ENCODE peak calls at places on chromosomes 7 and 10, in seven cellular contexts. G is adipocyte, J is RWPE2, B is thoracic aorta, L is fibroblast of lung, I is psoas muscle, F is ovary. P is an unnamed sample. For H3K4me1, the result is how much of the 10 kb centered on the place peaks cover.

GRCh38 chr10:133173860-133174523 is 14.0 kb downstream of the KNDC1 start:
- DNase-seq in G (no peak), J (no peak), B (no peak), L (no peak), I (no peak), F (no peak), P (no peak)

GRCh38 chr10:110335314-110336064 is 30.8 kb upstream of the SMNDC1 start:
- DNase-seq in G (no peak), J (no peak), B (no peak), L (no peak), I (no peak), F (no peak), P (no peak)

GRCh38 chr10:63618552-63618951 is 97.4 kb downstream of the REEP3 start:
- DNase-seq in G (no peak), J (no peak), B (no peak), L (no peak), I (no peak), F (no peak), P (no peak)

GRCh38 chr10:23095966-23096813 is 811 bp downstream of the MSRB2 start:
- DNase-seq in G (peak), J (no peak), B (peak), L (peak), I (peak), F (peak), P (no peak)

GRCh38 chr10:58618158-58618676 is 105.5 kb downstream of the BICC1 start:
- DNase-seq in G (no peak), J (no peak), B (no peak), L (no peak), I (no peak), F (no peak), P (no peak)

GRCh38 chr10:15361131-15361530 is 10.0 kb downstream of the FAM171A1 start:
- DNase-seq in G (no peak), J (no peak), B (no peak), L (no peak), I (no peak), F (no peak), P (no peak)

GRCh38 chr7:27098493-27099223 is 2.9 kb upstream of the HOXA1 start:
- DNase-seq in G (no peak), J (no peak), B (no peak), L (peak), I (no peak), F (no peak), P (no peak)

GRCh38 chr10:15715619-15716227 is 4.0 kb downstream of the ITGA8 start:
- DNase-seq in G (peak), J (no peak), B (no peak), L (no peak), I (no peak), F (no peak), P (no peak)

GRCh38 chr10:125795111-125795510 is 19.5 kb upstream of the MMP21 start:
- DNase-seq in G (no peak), J (no peak), B (no peak), L (no peak), I (no peak), F (no peak), P (no peak)

GRCh38 chr7:54076619-54077018 is 465.6 kb upstream of the VSTM2A start:
- DNase-seq in G (no peak), J (no peak), B (no peak), L (no peak), I (no peak), F (no peak), P (no peak)

GRCh38 chr10:78981970-78982281 is 86.8 kb upstream of the ZMIZ1 start:
- DNase-seq in G (no peak), J (no peak), B (no peak), L (peak), I (no peak), F (no peak), P (no peak)

GRCh38 chr10:53619678-53620077 is 847.1 kb upstream of the MBL2 start:
- DNase-seq in G (no peak), J (peak), B (no peak), L (peak), I (no peak), F (no peak), P (no peak)

GRCh38 chr10:114491933-114492332 is 87.6 kb upstream of the AFAP1L2 start:
- DNase-seq in G (no peak), J (no peak), B (no peak), L (peak), I (no peak), F (peak), P (no peak)

GRCh38 chr10:128130051-128130450 is 3.8 kb upstream of the MKI67 start:
- DNase-seq in G (peak), J (no peak), B (no peak), L (peak), I (no peak), F (no peak), P (no peak)

GRCh38 chr7:157573244-157573643 is 236.4 kb downstream of the DNAJB6 start:
- DNase-seq in G (no peak), J (no peak), B (no peak), L (no peak), I (no peak), F (no peak), P (no peak)

GRCh38 chr10:63468947-63469346 is 3.2 kb upstream of the JMJD1C start:
- DNase-seq in G (no peak), J (no peak), B (no peak), L (no peak), I (no peak), F (no peak), P (no peak)

GRCh38 chr10:15627617-15628196 is 92.0 kb downstream of the ITGA8 start:
- DNase-seq in G (no peak), J (no peak), B (no peak), L (peak), I (no peak), F (no peak), P (no peak)

GRCh38 chr10:113158183-113158582 is 208.1 kb downstream of the TCF7L2 start:
- DNase-seq in G (peak), J (no peak), B (no peak), L (peak), I (no peak), F (no peak), P (no peak)

GRCh38 chr7:37833107-37833817 is 15.1 kb upstream of the NME8 start:
- DNase-seq in G (peak), J (no peak), B (no peak), L (peak), I (peak), F (peak), P (no peak)

GRCh38 chr10:65940105-65940504 is 985.7 kb upstream of the LRRTM3 start:
- DNase-seq in G (no peak), J (no peak), B (no peak), L (no peak), I (no peak), F (no peak), P (no peak)

GRCh38 chr10:98332623-98333269 is 64.8 kb upstream of the LOXL4 start:
- DNase-seq in G (no peak), J (no peak), B (no peak), L (no peak), I (no peak), F (no peak), P (no peak)

GRCh38 chr7:151925446-151926335 is 30.6 kb upstream of the GALNTL5 start:
- DNase-seq in G (no peak), J (no peak), B (no peak), L (no peak), I (peak), F (no peak), P (no peak)

GRCh38 chr7:140222797-140223196 is 46.0 kb upstream of the KDM7A start:
- DNase-seq in G (no peak), J (no peak), B (no peak), L (no peak), I (no peak), F (no peak), P (no peak)

GRCh38 chr10:3192856-3193635 is 20.5 kb upstream of the PITRM1 start:
- DNase-seq in G (peak), J (no peak), B (no peak), L (peak), I (no peak), F (peak), P (no peak)

GRCh38 chr10:119198438-119198837 is 8.9 kb upstream of the GRK5 start:
- DNase-seq in G (no peak), J (no peak), B (no peak), L (no peak), I (no peak), F (no peak), P (no peak)

GRCh38 chr10:97863808-97864207 is 14.2 kb downstream of the GOLGA7B start:
- DNase-seq in G (no peak), J (no peak), B (no peak), L (no peak), I (no peak), F (no peak), P (no peak)

GRCh38 chr10:71715860-71716259 is 3.7 kb downstream of the C10orf105 start:
- DNase-seq in G (no peak), J (no peak), B (no peak), L (no peak), I (no peak), F (peak), P (no peak)
- H3K4me1 ChIP-seq in G (under half), J (under half), B (half or more), L (under half), I (under half), F (half or more), P (half or more)

DNA sequence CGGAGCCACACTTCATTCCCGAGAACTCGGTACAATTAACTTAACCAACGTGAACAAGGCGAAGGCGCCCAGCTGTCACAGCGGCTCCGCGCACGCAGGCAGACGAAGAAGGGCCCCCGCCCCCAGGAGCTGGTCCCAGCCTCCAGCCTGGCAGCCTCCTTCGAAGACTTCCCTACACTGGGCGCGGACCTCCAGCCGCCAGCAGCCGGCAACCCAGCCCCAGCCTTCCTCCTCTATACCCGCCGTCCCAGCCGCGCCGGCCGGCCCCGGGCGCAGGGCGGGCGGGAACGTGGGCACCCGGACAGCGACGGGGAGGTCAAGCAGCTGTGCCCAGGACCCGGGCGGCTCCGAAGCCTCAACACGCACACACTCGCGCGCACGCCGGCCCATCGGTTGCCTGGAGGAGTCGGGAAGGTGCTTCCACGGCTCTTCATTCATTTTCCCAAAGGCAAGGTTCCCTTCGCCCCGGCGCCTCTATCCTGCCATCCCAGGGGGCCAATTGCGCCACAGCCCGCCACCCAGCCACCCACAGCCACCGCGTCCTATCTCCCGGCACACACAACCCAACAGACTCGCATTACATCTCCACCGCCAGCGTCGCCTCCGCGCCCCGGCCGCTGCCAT is 1.6 kb downstream of the CHST15 start:
- DNase-seq in G (peak), J (no peak), B (no peak), L (peak), I (peak), F (peak), P (no peak)
- H3K4me1 ChIP-seq in G (under half), J (under half), B (under half), L (under half), I (under half), F (under half), P (under half)

GRCh38 chr7:127859330-127859729 is 171.9 kb downstream of the LRRC4 start:
- DNase-seq in G (no peak), J (no peak), B (no peak), L (no peak), I (no peak), F (no peak), P (no peak)

GRCh38 chr7:127854383-127854782 is 176.9 kb downstream of the LRRC4 start:
- DNase-seq in G (no peak), J (no peak), B (no peak), L (no peak), I (no peak), F (no peak), P (no peak)

GRCh38 chr7:127858091-127858914 is 172.9 kb downstream of the LRRC4 start:
- DNase-seq in G (no peak), J (no peak), B (no peak), L (no peak), I (no peak), F (no peak), P (no peak)

GRCh38 chr7:127858915-127859189 is 172.4 kb downstream of the LRRC4 start:
- DNase-seq in G (no peak), J (no peak), B (no peak), L (no peak), I (no peak), F (no peak), P (no peak)

DNA sequence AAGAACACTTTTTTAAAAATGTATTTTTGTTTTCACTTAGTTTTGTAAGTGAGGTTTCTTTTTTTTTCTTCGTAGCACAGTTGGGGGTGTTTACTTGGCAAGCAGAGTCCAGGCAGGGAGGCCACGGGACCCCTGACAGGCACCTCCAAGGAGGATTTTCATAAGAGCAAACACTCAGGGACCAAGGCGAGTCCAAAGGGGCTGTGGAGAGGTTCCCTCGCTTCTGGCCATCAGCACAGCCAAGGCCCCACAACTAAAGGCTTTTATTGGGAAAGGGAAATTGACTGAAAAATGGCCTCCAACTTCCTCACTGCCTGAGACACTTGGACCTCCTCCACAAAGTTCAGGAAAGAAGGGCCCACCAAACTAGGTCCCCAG is 173.8 kb downstream of the LRRC4 start:
- DNase-seq in G (no peak), J (no peak), B (no peak), L (no peak), I (no peak), F (no peak), P (no peak)
- H3K4me1 ChIP-seq in G (under half), J (under half), B (under half), L (under half), I (under half), F (under half), P (under half)

GRCh38 chr10:71848325-71849277 is 2.5 kb downstream of the PSAP start:
- DNase-seq in G (peak), J (no peak), B (no peak), L (peak), I (no peak), F (no peak), P (no peak)
- H3K4me1 ChIP-seq in G (half or more), J (under half), B (half or more), L (under half), I (under half), F (under half), P (half or more)

GRCh38 chr7:3404490-3404889 is 103.4 kb downstream of the SDK1 start:
- DNase-seq in G (peak), J (no peak), B (no peak), L (peak), I (no peak), F (no peak), P (no peak)
- H3K4me1 ChIP-seq in G (under half), J (under half), B (under half), L (under half), I (under half), F (under half), P (under half)

GRCh38 chr10:122075171-122075570 is 86.2 kb downstream of the TACC2 start:
- DNase-seq in G (no peak), J (no peak), B (no peak), L (no peak), I (no peak), F (no peak), P (no peak)
- H3K4me1 ChIP-seq in G (under half), J (under half), B (under half), L (under half), I (under half), F (under half), P (under half)

DNA sequence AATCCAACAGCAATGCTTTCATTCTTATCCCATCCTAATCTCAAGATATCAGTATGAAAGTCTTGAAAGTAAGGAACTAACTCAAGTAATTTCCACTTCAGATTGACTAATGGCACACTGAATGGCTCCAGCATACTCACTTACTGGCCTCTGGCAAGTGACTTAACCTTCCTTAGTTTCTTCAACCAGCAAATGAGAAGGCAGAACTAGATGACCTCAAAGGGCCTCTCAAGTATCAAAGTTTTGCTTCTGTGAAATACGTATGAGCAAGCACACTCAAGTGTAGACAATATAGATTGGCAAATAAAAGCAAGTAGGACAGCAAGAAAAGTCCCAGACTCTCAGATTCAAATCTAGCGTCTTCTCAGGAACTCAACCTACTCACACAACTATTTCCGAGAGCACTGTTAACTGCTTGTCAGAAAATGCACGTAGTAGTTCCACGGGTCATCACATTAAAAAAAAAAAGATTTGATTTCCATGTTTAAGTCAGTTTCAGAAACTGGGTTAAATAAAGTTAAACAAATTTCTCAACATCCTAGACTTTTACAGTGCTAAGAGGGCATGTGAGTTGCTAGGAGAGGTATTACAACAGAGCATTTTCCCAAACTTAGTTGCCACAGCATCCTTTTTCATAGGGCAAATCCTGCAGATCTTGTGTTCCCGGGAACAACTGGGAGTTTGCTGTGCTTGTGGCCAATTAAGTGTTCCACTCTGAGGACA is 276.9 kb upstream of the KLF14 start:
- DNase-seq in G (peak), J (no peak), B (no peak), L (peak), I (no peak), F (no peak), P (no peak)
- H3K4me1 ChIP-seq in G (half or more), J (half or more), B (half or more), L (under half), I (half or more), F (under half), P (half or more)

DNA sequence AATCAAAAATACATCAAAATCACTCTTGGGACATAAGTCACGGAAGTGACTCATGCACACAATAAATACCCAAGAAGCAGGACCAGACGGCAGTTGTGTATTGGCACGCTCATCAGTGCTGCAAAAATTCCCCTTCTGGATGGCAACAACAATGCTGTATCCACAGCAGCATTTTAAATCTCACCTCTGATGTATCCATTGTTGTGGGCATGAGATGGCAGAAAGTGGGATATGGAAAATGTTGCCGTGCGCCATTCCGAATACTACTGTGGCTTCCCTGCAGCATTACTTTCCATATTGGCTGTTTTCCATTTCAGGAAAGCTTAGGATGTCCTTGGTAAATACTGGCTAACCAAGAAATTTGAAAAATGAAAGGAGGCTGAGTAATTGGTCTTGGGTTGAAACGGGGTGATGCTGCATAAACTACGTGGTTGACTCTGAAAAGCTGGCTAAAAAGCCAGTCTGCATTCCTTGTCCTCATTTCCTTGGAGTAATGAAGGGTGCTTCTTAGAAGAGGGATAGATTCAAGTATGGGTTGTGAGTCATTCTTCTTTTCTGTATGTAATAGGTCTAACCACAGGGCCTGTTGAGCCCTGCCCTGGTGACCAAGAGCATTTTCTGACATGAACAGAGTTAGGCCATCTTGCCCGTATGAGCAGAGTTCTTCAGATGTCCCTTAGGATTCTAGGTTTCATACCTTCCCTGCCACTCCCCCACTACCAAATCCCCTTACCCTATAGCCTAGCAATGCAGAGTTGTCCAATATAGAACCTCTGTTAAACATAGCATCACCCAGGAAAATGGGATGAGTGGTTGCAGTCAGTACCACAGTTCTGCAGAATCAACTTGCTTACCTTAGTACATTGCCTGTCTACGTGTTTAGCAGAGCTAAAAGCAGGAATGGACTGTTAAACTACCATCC is 36.3 kb upstream of the TOMM7 start:
- DNase-seq in G (peak), J (peak), B (no peak), L (peak), I (no peak), F (no peak), P (no peak)
- H3K4me1 ChIP-seq in G (half or more), J (half or more), B (under half), L (under half), I (under half), F (under half), P (half or more)

GRCh38 chr10:1654811-1655356 is 82.4 kb downstream of the ADARB2 start:
- DNase-seq in G (no peak), J (no peak), B (no peak), L (no peak), I (no peak), F (no peak), P (no peak)

GRCh38 chr10:1655367-1655766 is 82.0 kb downstream of the ADARB2 start:
- DNase-seq in G (no peak), J (no peak), B (no peak), L (no peak), I (no peak), F (no peak), P (no peak)

GRCh38 chr10:1653321-1653720 is 84.0 kb downstream of the ADARB2 start:
- DNase-seq in G (no peak), J (no peak), B (no peak), L (no peak), I (no peak), F (no peak), P (no peak)

GRCh38 chr10:1652151-1652550 is 85.2 kb downstream of the ADARB2 start:
- DNase-seq in G (no peak), J (no peak), B (no peak), L (no peak), I (no peak), F (no peak), P (no peak)

GRCh38 chr10:1654247-1654646 is 83.1 kb downstream of the ADARB2 start:
- DNase-seq in G (no peak), J (no peak), B (no peak), L (no peak), I (no peak), F (no peak), P (no peak)
- H3K4me1 ChIP-seq in G (under half), J (under half), B (under half), L (under half), I (under half), F (under half), P (under half)